ENCODE peak calls at places on chromosomes 6 and 20, in four cellular contexts. P is heart left ventricle, A is HCT116, U is fibroblast of lung. G is an unnamed sample. For H3K9me3, the result is how much of the 10 kb centered on the place peaks cover.

GRCh38 chr6:2911171-2911570 is 8.1 kb upstream of the SERPINB9 start:
- DNase-seq in P (no peak), A (no peak), U (no peak), G (no peak)

GRCh38 chr6:12595161-12595792 is 121.3 kb upstream of the PHACTR1 start:
- DNase-seq in P (no peak), A (no peak), U (peak), G (no peak)

GRCh38 chr6:84224251-84224650 is 3.2 kb downstream of the CEP162 start:
- DNase-seq in P (no peak), A (no peak), U (peak), G (no peak)

GRCh38 chr6:36651659-36652379 is 26.7 kb upstream of the CDKN1A start:
- DNase-seq in P (no peak), A (no peak), U (no peak), G (no peak)

GRCh38 chr6:53543341-53544010 is 1.4 kb downstream of the GCLC start:
- DNase-seq in P (no peak), A (no peak), U (peak), G (no peak)

GRCh38 chr20:57735831-57736737 is 26.3 kb upstream of the PMEPA1 start:
- DNase-seq in P (no peak), A (no peak), U (no peak), G (no peak)

GRCh38 chr6:125157725-125158124 is 4.2 kb downstream of the TPD52L1 start:
- DNase-seq in P (no peak), A (no peak), U (no peak), G (no peak)

GRCh38 chr6:3324262-3324942 is 65.7 kb downstream of the PSMG4 start:
- DNase-seq in P (peak), A (no peak), U (peak), G (no peak)

GRCh38 chr20:44326391-44327159 is 10.3 kb upstream of the R3HDML start:
- DNase-seq in P (no peak), A (no peak), U (no peak), G (no peak)

GRCh38 chr6:3273707-3274521 is 15.2 kb downstream of the PSMG4 start:
- DNase-seq in P (peak), A (no peak), U (no peak), G (no peak)

GRCh38 chr20:20699144-20699543 is 13.3 kb downstream of the RALGAPA2 start:
- DNase-seq in P (no peak), A (no peak), U (no peak), G (no peak)

GRCh38 chr20:1415667-1416468 is 23.0 kb upstream of the FKBP1A start:
- DNase-seq in P (no peak), A (peak), U (peak), G (no peak)

GRCh38 chr6:15073344-15073789 is 172.5 kb upstream of the JARID2 start:
- DNase-seq in P (no peak), A (no peak), U (peak), G (no peak)

GRCh38 chr6:11389977-11390376 is 147.6 kb upstream of the TMEM170B start:
- DNase-seq in P (peak), A (no peak), U (peak), G (no peak)

GRCh38 chr6:44735631-44735963 is 348.1 kb downstream of the CDC5L start:
- DNase-seq in P (no peak), A (no peak), U (peak), G (peak)

GRCh38 chr6:107879912-107880311 is 55.8 kb upstream of the SCML4 start:
- DNase-seq in P (no peak), A (no peak), U (no peak), G (no peak)

GRCh38 chr6:43953794-43954310 is 173.4 kb downstream of the MRPL14 start:
- DNase-seq in P (peak), A (no peak), U (no peak), G (no peak)

GRCh38 chr6:144756469-144756868 is 471.3 kb downstream of the UTRN start:
- DNase-seq in P (no peak), A (no peak), U (no peak), G (no peak)

GRCh38 chr20:35711588-35712209 is 12.5 kb downstream of the ROMO1 start:
- DNase-seq in P (no peak), A (no peak), U (no peak), G (no peak)

GRCh38 chr20:54194724-54195438 is 13.0 kb upstream of the PFDN4 start:
- DNase-seq in P (no peak), A (no peak), U (peak), G (no peak)

GRCh38 chr6:158654960-158655485 is 5.2 kb downstream of the SYTL3 start:
- DNase-seq in P (no peak), A (no peak), U (peak), G (peak)

GRCh38 chr6:28980797-28981390 is 24.2 kb downstream of the ZNF311 start:
- DNase-seq in P (peak), A (peak), U (peak), G (peak)

GRCh38 chr6:107555449-107555848 is 65.5 kb downstream of the SOBP start:
- DNase-seq in P (no peak), A (no peak), U (no peak), G (no peak)

GRCh38 chr6:66964216-66964615 is 1257.2 kb upstream of the EYS start:
- DNase-seq in P (no peak), A (no peak), U (no peak), G (no peak)

GRCh38 chr6:159098636-159099106 is 53.9 kb upstream of the TAGAP start:
- DNase-seq in P (no peak), A (no peak), U (no peak), G (peak)

GRCh38 chr20:46802696-46803445 is 91.8 kb upstream of the EYA2 start:
- DNase-seq in P (no peak), A (no peak), U (no peak), G (no peak)

GRCh38 chr20:21240394-21240793 is 62.7 kb upstream of the XRN2 start:
- DNase-seq in P (no peak), A (no peak), U (no peak), G (no peak)

GRCh38 chr20:1275919-1276318 is 9.8 kb downstream of the SNPH start:
- DNase-seq in P (no peak), A (no peak), U (no peak), G (no peak)

GRCh38 chr6:96089173-96089572 is 73.4 kb downstream of the FUT9 start:
- DNase-seq in P (no peak), A (peak), U (peak), G (no peak)

GRCh38 chr6:90469906-90470305 is 117.0 kb downstream of the MAP3K7 start:
- DNase-seq in P (no peak), A (no peak), U (peak), G (no peak)

GRCh38 chr6:142416179-142416578 is 114.4 kb downstream of the ADGRG6 start:
- DNase-seq in P (no peak), A (no peak), U (peak), G (no peak)
- H3K4me3 ChIP-seq in P (no peak), A (no peak), U (no peak), G (no peak)

GRCh38 chr6:135281227-135281626 is 100.1 kb downstream of the MYB start:
- DNase-seq in P (no peak), A (no peak), U (no peak), G (no peak)
- H3K9me3 ChIP-seq in P (under half), A (under half), U (under half), G (under half)

GRCh38 chr20:45340236-45340847 is 7.9 kb downstream of the SDC4 start:
- DNase-seq in P (peak), A (no peak), U (no peak), G (no peak)

GRCh38 chr20:45340951-45341350 is 7.3 kb downstream of the SDC4 start:
- DNase-seq in P (no peak), A (no peak), U (peak), G (no peak)

GRCh38 chr20:45341939-45342862 is 6.0 kb downstream of the SDC4 start:
- DNase-seq in P (peak), A (no peak), U (peak), G (peak)

GRCh38 chr20:45342863-45343444 is 5.3 kb downstream of the SDC4 start:
- DNase-seq in P (no peak), A (no peak), U (no peak), G (no peak)

GRCh38 chr20:45341579-45341938 is 6.7 kb downstream of the SDC4 start:
- DNase-seq in P (no peak), A (no peak), U (no peak), G (no peak)
- H3K27ac ChIP-seq in P (peak), A (peak), U (peak), G (peak)

DNA sequence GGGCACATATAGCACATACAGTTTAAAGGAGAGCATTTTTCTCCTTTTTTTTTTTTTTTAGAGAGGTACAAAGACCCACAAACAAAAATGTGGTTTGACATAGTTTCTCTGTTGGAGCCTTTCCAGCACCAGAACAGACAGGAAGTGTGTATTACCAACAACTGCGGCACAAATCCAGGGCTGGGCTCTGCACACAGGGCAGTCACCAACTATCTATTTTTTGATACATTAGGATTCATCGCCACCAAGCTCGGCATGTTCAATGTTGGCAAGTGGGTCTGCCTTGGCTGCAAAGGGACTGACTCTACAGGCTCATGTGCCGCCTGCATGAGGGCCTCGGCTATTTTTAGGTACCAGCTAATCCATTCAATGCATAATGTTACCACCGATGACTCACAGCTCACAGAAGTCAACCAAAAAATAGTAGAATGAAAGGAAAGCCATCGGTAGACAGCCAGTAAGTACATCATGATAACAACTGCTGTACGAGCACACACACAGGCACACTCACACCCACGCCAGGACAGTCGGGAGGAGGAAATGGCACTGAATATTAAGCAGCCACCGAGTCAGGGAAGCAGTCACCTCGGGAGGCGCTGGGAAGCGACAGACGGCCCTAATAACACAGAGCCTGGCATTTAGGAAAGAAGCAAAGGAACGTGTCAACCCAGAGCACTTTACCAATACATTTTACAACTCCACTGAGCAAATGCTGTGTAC is 81.6 kb downstream of the GMPR start:
- DNase-seq in P (peak), A (peak), U (peak), G (peak)
- H3K4me3 ChIP-seq in P (no peak), A (peak), U (peak), G (peak)

GRCh38 chr6:692858-693736 is at the start of gene EXOC2:
- DNase-seq in P (peak), A (peak), U (peak), G (peak)

GRCh38 chr6:684831-685636 is 7.9 kb downstream of the EXOC2 start:
- DNase-seq in P (no peak), A (no peak), U (peak), G (no peak)

GRCh38 chr6:692356-692851 is 535 bp downstream of the EXOC2 start:
- DNase-seq in P (no peak), A (peak), U (peak), G (peak)

GRCh38 chr6:686528-686927 is 6.4 kb downstream of the EXOC2 start:
- DNase-seq in P (no peak), A (no peak), U (no peak), G (no peak)

GRCh38 chr6:689223-689622 is 3.7 kb downstream of the EXOC2 start:
- DNase-seq in P (no peak), A (no peak), U (no peak), G (no peak)
- H3K9me3 ChIP-seq in P (under half), A (under half), U (under half), G (under half)

GRCh38 chr6:110529355-110529754 is 52.9 kb upstream of the SLC22A16 start:
- DNase-seq in P (no peak), A (no peak), U (peak), G (no peak)
- H3K27ac ChIP-seq in P (no peak), A (no peak), U (peak), G (no peak)

GRCh38 chr6:157430834-157431233 is 49.8 kb downstream of the ZDHHC14 start:
- DNase-seq in P (peak), A (no peak), U (no peak), G (no peak)
- H3K4me3 ChIP-seq in P (no peak), A (no peak), U (no peak), G (no peak)

GRCh38 chr6:38697846-38698245 is 5.1 kb downstream of the GLO1 start:
- DNase-seq in P (no peak), A (no peak), U (no peak), G (no peak)
- H3K9me3 ChIP-seq in P (under half), A (under half), U (under half), G (under half)

G was measured in right atrium auricular region.